ENCODE peak calls at places on chromosomes 4 and X, in four cellular contexts. One of them, this sample, is unnamed.

GRCh38 chr4:165394275-165394674 is 15.5 kb downstream of the CPE start:
- DNase-seq in H1: no peak
- DNase-seq in GM12878: no peak
- DNase-seq in HepG2: no peak
- DNase-seq in this sample: no peak

GRCh38 chr4:73864365-73864764 is 4.8 kb upstream of the CXCL1 start:
- DNase-seq in H1: no peak
- DNase-seq in HepG2: peak; percentile 11
- DNase-seq in GM12878: no peak
- DNase-seq in this sample: no peak

GRCh38 chrX:115892787-115893671 is 277.5 kb upstream of the AGTR2 start:
- DNase-seq in HepG2: peak; percentile 73
- DNase-seq in GM12878: peak; percentile 73
- DNase-seq in H1: peak; percentile 44
- DNase-seq in this sample: peak; percentile 32

GRCh38 chr4:121272526-121272925 is 108.3 kb downstream of the QRFPR start:
- DNase-seq in GM12878: no peak
- DNase-seq in HepG2: no peak
- DNase-seq in H1: no peak
- DNase-seq in this sample: no peak

GRCh38 chr4:167721574-167721973 is 370.8 kb upstream of the ANXA10 start:
- DNase-seq in GM12878: no peak
- DNase-seq in HepG2: no peak
- DNase-seq in H1: no peak
- DNase-seq in this sample: no peak

GRCh38 chr4:56804551-56804950 is 16.9 kb downstream of the SPINK2 start:
- DNase-seq in H1: no peak
- DNase-seq in GM12878: peak; percentile 62
- DNase-seq in HepG2: no peak
- DNase-seq in this sample: no peak

GRCh38 chrX:106619797-106620196 is 8.0 kb downstream of the RADX start:
- DNase-seq in H1: no peak
- DNase-seq in GM12878: no peak
- DNase-seq in HepG2: no peak
- DNase-seq in this sample: no peak

GRCh38 chr4:74084984-74085383 is 14.0 kb downstream of the CXCL2 start:
- DNase-seq in H1: no peak
- DNase-seq in GM12878: no peak
- DNase-seq in HepG2: no peak
- DNase-seq in this sample: no peak

GRCh38 chr4:175807596-175807995 is 4.5 kb downstream of the GPM6A start:
- DNase-seq in HepG2: no peak
- DNase-seq in GM12878: no peak
- DNase-seq in H1: no peak
- DNase-seq in this sample: no peak

GRCh38 chrX:18354369-18355329 is at the start of gene SCML2:
- DNase-seq in H1: peak; percentile 57
- DNase-seq in HepG2: peak; percentile 5
- DNase-seq in GM12878: no peak
- DNase-seq in this sample: peak; percentile 6
- H3K9ac ChIP-seq in H1: no peak within 1 kb of the TSS
- H3K9ac ChIP-seq in HepG2: peak within 1 kb of the TSS; percentile 43
- H3K9ac ChIP-seq in GM12878: no peak within 1 kb of the TSS
- H3K9ac ChIP-seq in this sample: peak within 1 kb of the TSS; percentile 88

GRCh38 chrX:100636321-100636991 is at the start of gene TSPAN6:
- DNase-seq in H1: peak; percentile 81
- DNase-seq in HepG2: peak; percentile 86
- DNase-seq in GM12878: no peak
- DNase-seq in this sample: peak; percentile 73
- TF ChIP-seq SUZ12 in H1: no peak
- TF ChIP-seq SUZ12 in HepG2: no peak
- TF ChIP-seq SUZ12 in GM12878: no peak
- TF ChIP-seq SUZ12 in this sample: no peak

GRCh38 chrX:65687367-65687766 is 19.9 kb downstream of the MSN start:
- DNase-seq in GM12878: no peak
- DNase-seq in H1: no peak
- DNase-seq in HepG2: no peak
- DNase-seq in this sample: no peak
- H3K4me1 ChIP-seq in GM12878: peaks cover 53% of the 10 kb centered on the region
- H3K4me1 ChIP-seq in H1: no peaks in the 10 kb centered on the region
- H3K4me1 ChIP-seq in HepG2: no peaks in the 10 kb centered on the region
- H3K4me1 ChIP-seq in this sample: no peaks in the 10 kb centered on the region

GRCh38 chr4:122731676-122732075 is 828 bp upstream of the BBS12 start:
- DNase-seq in H1: no peak
- DNase-seq in GM12878: no peak
- DNase-seq in HepG2: no peak
- DNase-seq in this sample: no peak
- H3K9ac ChIP-seq in H1: no peak overlapping the region
- H3K9ac ChIP-seq in GM12878: peak overlapping the region; percentile 35
- H3K9ac ChIP-seq in HepG2: no peak overlapping the region
- H3K9ac ChIP-seq in this sample: peak overlapping the region; percentile 26

DNA sequence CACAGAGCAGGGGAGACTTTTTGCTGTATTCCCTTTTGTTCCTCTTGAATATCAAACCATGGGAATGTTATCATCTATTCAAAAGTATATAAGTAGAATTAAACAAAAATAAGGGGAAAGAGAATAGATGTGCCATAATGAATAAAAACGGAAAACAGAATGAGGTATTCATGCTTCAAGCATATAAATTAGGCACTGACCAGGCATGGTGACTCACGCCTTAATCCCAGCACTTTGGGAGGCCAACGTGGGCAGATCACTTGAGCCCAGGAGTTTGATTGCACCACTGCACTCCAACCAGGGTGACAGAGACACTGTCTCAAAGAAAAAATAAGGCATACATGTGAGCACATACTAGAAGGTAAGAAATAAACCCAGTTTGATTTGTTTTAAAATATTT is 16.3 kb upstream of the NEUROG2 start:
- DNase-seq in HepG2: no peak
- DNase-seq in H1: no peak
- DNase-seq in GM12878: no peak
- DNase-seq in this sample: no peak
- TF ChIP-seq SUZ12 in HepG2: no peak
- TF ChIP-seq SUZ12 in H1: no peak
- TF ChIP-seq SUZ12 in GM12878: no peak
- TF ChIP-seq SUZ12 in this sample: no peak

GRCh38 chr4:152682143-152682542 is 2.3 kb upstream of the TMEM154 start:
- DNase-seq in HepG2: no peak
- DNase-seq in GM12878: no peak
- DNase-seq in H1: no peak
- DNase-seq in this sample: no peak

GRCh38 chr4:152686452-152687013 is 6.7 kb upstream of the TMEM154 start:
- DNase-seq in H1: no peak
- DNase-seq in GM12878: no peak
- DNase-seq in HepG2: no peak
- DNase-seq in this sample: no peak

GRCh38 chr4:152680988-152681731 is 1.4 kb upstream of the TMEM154 start:
- DNase-seq in HepG2: no peak
- DNase-seq in GM12878: no peak
- DNase-seq in H1: no peak
- DNase-seq in this sample: no peak

GRCh38 chr4:152684007-152684406 is 4.2 kb upstream of the TMEM154 start:
- DNase-seq in H1: no peak
- DNase-seq in GM12878: no peak
- DNase-seq in HepG2: no peak
- DNase-seq in this sample: no peak

GRCh38 chr4:152684587-152684986 is 4.8 kb upstream of the TMEM154 start:
- DNase-seq in H1: no peak
- DNase-seq in GM12878: no peak
- DNase-seq in HepG2: no peak
- DNase-seq in this sample: no peak
- H3K4me1 ChIP-seq in H1: no peaks in the 10 kb centered on the region
- H3K4me1 ChIP-seq in GM12878: peaks cover 25% of the 10 kb centered on the region
- H3K4me1 ChIP-seq in HepG2: peaks cover 5% of the 10 kb centered on the region
- H3K4me1 ChIP-seq in this sample: no peaks in the 10 kb centered on the region

GRCh38 chr4:23972202-23972601 is 82.4 kb upstream of the PPARGC1A start:
- DNase-seq in GM12878: no peak
- DNase-seq in H1: no peak
- DNase-seq in HepG2: no peak
- DNase-seq in this sample: no peak
- H3K9ac ChIP-seq in GM12878: no peak overlapping the region
- H3K9ac ChIP-seq in H1: no peak overlapping the region
- H3K9ac ChIP-seq in HepG2: no peak overlapping the region
- H3K9ac ChIP-seq in this sample: no peak overlapping the region

GRCh38 chr4:38762560-38762959 is 20.2 kb downstream of the TLR10 start:
- DNase-seq in H1: no peak
- DNase-seq in HepG2: no peak
- DNase-seq in GM12878: no peak
- DNase-seq in this sample: no peak

GRCh38 chr4:38764292-38764691 is 18.5 kb downstream of the TLR10 start:
- DNase-seq in GM12878: no peak
- DNase-seq in HepG2: no peak
- DNase-seq in H1: no peak
- DNase-seq in this sample: no peak

GRCh38 chr4:38768968-38769394 is 13.8 kb downstream of the TLR10 start:
- DNase-seq in HepG2: no peak
- DNase-seq in H1: no peak
- DNase-seq in GM12878: no peak
- DNase-seq in this sample: no peak

GRCh38 chr4:38769441-38770210 is 13.2 kb downstream of the TLR10 start:
- DNase-seq in GM12878: no peak
- DNase-seq in HepG2: no peak
- DNase-seq in H1: no peak
- DNase-seq in this sample: no peak

DNA sequence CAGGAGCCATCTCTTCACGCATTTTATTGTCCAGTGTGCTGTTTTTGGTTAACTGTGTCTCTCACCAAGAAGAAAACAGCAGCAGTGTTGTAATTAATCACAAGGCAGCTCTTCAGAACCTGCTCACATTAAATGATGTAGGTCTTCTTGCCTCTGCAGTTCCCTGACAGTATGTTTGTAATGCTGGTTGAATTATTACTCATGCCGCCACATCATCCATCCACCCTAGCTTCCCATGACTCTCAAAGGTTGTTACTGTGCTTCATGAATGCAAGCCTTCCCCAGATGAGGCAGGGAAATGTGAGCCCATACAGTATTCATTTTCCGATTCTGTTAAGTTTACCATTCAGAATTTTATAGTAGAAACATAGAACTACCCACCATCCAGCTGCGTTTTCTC is 17.4 kb downstream of the TLR10 start:
- DNase-seq in H1: no peak
- DNase-seq in HepG2: no peak
- DNase-seq in GM12878: no peak
- DNase-seq in this sample: no peak
- TF ChIP-seq SUZ12 in H1: no peak
- TF ChIP-seq SUZ12 in HepG2: no peak
- TF ChIP-seq SUZ12 in GM12878: no peak
- TF ChIP-seq SUZ12 in this sample: no peak

GRCh38 chr4:7127591-7127990 is 59.7 kb upstream of the GRPEL1 start:
- DNase-seq in H1: no peak
- DNase-seq in HepG2: no peak
- DNase-seq in GM12878: no peak
- DNase-seq in this sample: no peak

GRCh38 chr4:7129871-7130609 is 62.2 kb upstream of the GRPEL1 start:
- DNase-seq in HepG2: no peak
- DNase-seq in GM12878: no peak
- DNase-seq in H1: no peak
- DNase-seq in this sample: no peak

GRCh38 chr4:7130610-7131211 is 61.6 kb upstream of the SORCS2 start:
- DNase-seq in H1: no peak
- DNase-seq in GM12878: no peak
- DNase-seq in HepG2: no peak
- DNase-seq in this sample: no peak

GRCh38 chr4:7128651-7129050 is 60.8 kb upstream of the GRPEL1 start:
- DNase-seq in H1: no peak
- DNase-seq in GM12878: no peak
- DNase-seq in HepG2: no peak
- DNase-seq in this sample: no peak

GRCh38 chr4:7128234-7128633 is 60.4 kb upstream of the GRPEL1 start:
- DNase-seq in H1: no peak
- DNase-seq in HepG2: no peak
- DNase-seq in GM12878: no peak
- DNase-seq in this sample: no peak
- H3K4me1 ChIP-seq in H1: no peaks in the 10 kb centered on the region
- H3K4me1 ChIP-seq in HepG2: peaks cover 28% of the 10 kb centered on the region
- H3K4me1 ChIP-seq in GM12878: no peaks in the 10 kb centered on the region
- H3K4me1 ChIP-seq in this sample: peaks cover 14% of the 10 kb centered on the region

This sample was measured in NT2/D1.